ENCODE peak calls at places on chromosomes 11 and 22, in four cellular contexts. M is epithelial cell of proximal tubule, R is astrocyte of the spinal cord, A is GM12865. D is an unnamed sample.

GRCh38 chr11:65915821-65916251 is 3.0 kb downstream of the C11orf68 start:
- DNase-seq in M (peak), R (peak), A (no peak), D (no peak)

GRCh38 chr11:35223429-35223828 is 84.5 kb downstream of the CD44 start:
- DNase-seq in M (no peak), R (peak), A (no peak), D (no peak)

GRCh38 chr11:62677160-62677559 is 1.7 kb downstream of the UBXN1 start:
- DNase-seq in M (no peak), R (no peak), A (no peak), D (no peak)

GRCh38 chr11:1232328-1233321 is 9.8 kb downstream of the MUC5B start:
- DNase-seq in M (no peak), R (no peak), A (no peak), D (no peak)

GRCh38 chr22:39471421-39472141 is 14.8 kb downstream of the MGAT3 start:
- DNase-seq in M (peak), R (peak), A (peak), D (peak)

GRCh38 chr11:96001037-96001436 is 77.1 kb upstream of the MTMR2 start:
- DNase-seq in M (no peak), R (peak), A (no peak), D (no peak)

GRCh38 chr11:70521475-70522260 is 123.3 kb downstream of the CTTN start:
- DNase-seq in M (no peak), R (no peak), A (no peak), D (no peak)

GRCh38 chr11:131688056-131688693 is 317.8 kb downstream of the NTM start:
- DNase-seq in M (no peak), R (peak), A (peak), D (peak)

GRCh38 chr22:44396021-44396726 is 83.4 kb upstream of the SHISAL1 start:
- DNase-seq in M (no peak), R (no peak), A (no peak), D (no peak)

GRCh38 chr11:76791861-76792260 is 8.7 kb downstream of the TSKU start:
- DNase-seq in M (no peak), R (peak), A (no peak), D (no peak)

GRCh38 chr22:17569971-17570511 is 6.7 kb downstream of the SLC25A18 start:
- DNase-seq in M (no peak), R (peak), A (no peak), D (no peak)

GRCh38 chr11:59423835-59424234 is 2.4 kb downstream of the OR5A2 start:
- DNase-seq in M (no peak), R (no peak), A (no peak), D (no peak)

GRCh38 chr11:59426361-59427067 is at the start of gene OR5A2:
- DNase-seq in M (no peak), R (peak), A (no peak), D (no peak)

GRCh38 chr11:59425131-59425530 is 1.1 kb downstream of the OR5A2 start:
- DNase-seq in M (no peak), R (no peak), A (no peak), D (no peak)

GRCh38 chr11:59429924-59430516 is 3.8 kb upstream of the OR5A2 start:
- DNase-seq in M (peak), R (peak), A (peak), D (peak)

GRCh38 chr11:59427068-59427382 is 812 bp upstream of the OR5A2 start:
- DNase-seq in M (no peak), R (no peak), A (no peak), D (no peak)
- TF ChIP-seq CTCF in M (no peak), R (no peak), A (no peak), D (no peak)

GRCh38 chr22:25111579-25112517 is 87.8 kb upstream of the CRYBB3 start:
- DNase-seq in M (no peak), R (no peak), A (no peak), D (no peak)
- TF ChIP-seq CTCF in M (no peak), R (no peak), A (no peak), D (no peak)

DNA sequence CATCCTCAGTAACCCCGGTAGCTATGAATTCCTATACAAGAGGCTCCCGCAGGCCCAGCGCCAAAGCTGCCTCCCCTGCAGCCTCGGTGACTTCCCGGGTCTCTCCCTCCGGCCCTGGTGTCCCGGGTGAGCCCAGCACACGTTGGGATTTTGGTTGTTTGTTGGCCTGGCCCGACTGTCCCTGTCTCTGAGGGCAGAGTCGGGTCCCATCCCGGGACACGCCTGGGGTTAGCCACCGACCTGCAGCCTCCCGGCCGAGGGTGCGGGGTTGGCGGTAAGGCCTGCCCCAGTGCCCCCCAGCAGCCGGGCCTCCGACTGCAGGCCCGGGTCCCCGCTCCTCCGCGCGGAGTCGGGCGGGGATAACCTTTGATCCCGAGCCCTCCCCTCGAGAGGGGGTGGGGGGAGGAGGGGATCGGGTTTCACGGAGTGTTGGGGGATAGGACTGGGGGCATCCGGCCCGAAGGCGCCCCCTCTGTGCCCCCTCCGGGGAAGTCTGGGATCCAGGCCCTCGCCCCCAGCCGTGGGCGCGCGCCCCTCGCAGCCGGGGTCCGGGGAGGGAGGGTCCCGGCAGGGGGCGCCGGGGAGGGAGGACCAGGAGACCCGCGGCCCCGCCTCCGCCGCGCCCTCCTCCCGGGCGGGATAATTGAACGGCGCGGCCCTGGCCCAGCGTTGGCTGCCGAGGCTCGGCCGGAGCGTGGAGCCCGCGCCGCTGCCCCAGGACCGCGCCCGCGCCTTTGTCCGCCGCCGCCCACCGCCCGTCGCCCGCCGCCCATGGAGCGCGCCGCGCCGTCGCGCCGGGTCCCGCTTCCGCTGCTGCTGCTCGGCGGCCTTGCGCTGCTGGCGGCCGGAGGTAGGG is at the start of gene FBLN1:
- DNase-seq in M (no peak), R (no peak), A (no peak), D (no peak)
- TF ChIP-seq CTCF in M (no peak), R (no peak), A (no peak), D (no peak)

GRCh38 chr11:109984634-109985289 is 108.4 kb upstream of the ZC3H12C start:
- DNase-seq in M (no peak), R (no peak), A (peak), D (peak)
- TF ChIP-seq CTCF in M (no peak), R (no peak), A (no peak), D (no peak)

GRCh38 chr11:102268985-102269470 is 48.3 kb upstream of the BIRC3 start:
- DNase-seq in M (no peak), R (no peak), A (no peak), D (no peak)

GRCh38 chr11:102269927-102270326 is 47.4 kb upstream of the BIRC3 start:
- DNase-seq in M (no peak), R (peak), A (no peak), D (no peak)

GRCh38 chr11:102266111-102266510 is 51.2 kb upstream of the BIRC3 start:
- DNase-seq in M (no peak), R (no peak), A (no peak), D (no peak)

GRCh38 chr11:102267602-102268001 is 49.7 kb upstream of the BIRC3 start:
- DNase-seq in M (no peak), R (peak), A (no peak), D (no peak)

GRCh38 chr11:102268083-102268984 is 49.0 kb upstream of the BIRC3 start:
- DNase-seq in M (no peak), R (peak), A (peak), D (peak)
- TF ChIP-seq CTCF in M (peak), R (peak), A (no peak), D (peak)